ENCODE peak calls at places on chromosomes 13 and 19, in eight cellular contexts. I is pancreas, Z is right lobe of liver, W is uterus, B is IMR-90, M is upper lobe of right lung, E is testis, F is lung. J is an unnamed sample. For H3K36me3, the result is how much of the 10 kb centered on the place peaks cover.

GRCh38 chr19:7833225-7834156 is 3.5 kb downstream of the EVI5L start:
- DNase-seq in M (peak), B (peak), W (no peak), Z (no peak), E (peak), F (peak), I (peak), J (no peak)

GRCh38 chr13:27411393-27411792 is 13.0 kb upstream of the GTF3A start:
- DNase-seq in M (no peak), F (no peak), E (no peak), Z (no peak), B (no peak), W (no peak), I (no peak), J (no peak)

GRCh38 chr19:46428278-46429141 is at the start of gene PNMA8C:
- DNase-seq in I (peak), E (peak), B (peak), F (peak), Z (peak), W (peak), M (peak), J (no peak)

GRCh38 chr13:71218960-71219359 is 648.0 kb downstream of the DACH1 start:
- DNase-seq in I (no peak), W (no peak), E (no peak), B (no peak), M (no peak), Z (no peak), F (no peak), J (no peak)

GRCh38 chr13:26538363-26539317 is 18.8 kb upstream of the WASF3 start:
- DNase-seq in M (no peak), E (no peak), W (no peak), Z (no peak), I (no peak), F (no peak), B (no peak), J (no peak)

GRCh38 chr19:10532457-10532856 is 11.2 kb upstream of the ATG4D start:
- DNase-seq in E (no peak), M (no peak), W (no peak), B (no peak), I (no peak), Z (no peak), F (no peak), J (no peak)

GRCh38 chr13:95100525-95101121 is 200.6 kb downstream of the ABCC4 start:
- DNase-seq in I (no peak), E (no peak), F (no peak), B (peak), M (no peak), W (no peak), Z (no peak), J (peak)

GRCh38 chr13:31850041-31850440 is 110.7 kb downstream of the RXFP2 start:
- DNase-seq in F (no peak), W (no peak), I (no peak), M (no peak), B (no peak), E (no peak), Z (no peak), J (no peak)

GRCh38 chr19:47241919-47242644 is 11.1 kb upstream of the BBC3 start:
- DNase-seq in F (no peak), Z (no peak), E (no peak), M (no peak), B (no peak), W (no peak), I (no peak), J (no peak)

GRCh38 chr13:44331912-44332840 is 41.4 kb upstream of the SERP2 start:
- DNase-seq in W (peak), I (peak), Z (no peak), E (peak), B (peak), F (no peak), M (no peak), J (no peak)

GRCh38 chr19:13999085-13999484 is 7.0 kb downstream of the RFX1 start:
- DNase-seq in W (no peak), I (no peak), E (no peak), F (no peak), Z (no peak), B (no peak), M (no peak), J (no peak)

GRCh38 chr13:26600345-26600761 is 42.9 kb downstream of the WASF3 start:
- DNase-seq in B (peak), F (no peak), Z (no peak), M (no peak), E (no peak), I (no peak), W (peak), J (no peak)

GRCh38 chr13:27293051-27293691 is 22.5 kb downstream of the RASL11A start:
- DNase-seq in B (no peak), M (no peak), E (no peak), Z (no peak), F (no peak), I (no peak), W (no peak), J (no peak)

GRCh38 chr13:109154146-109154545 is 524.7 kb downstream of the MYO16 start:
- DNase-seq in M (no peak), B (no peak), F (no peak), E (peak), I (no peak), Z (no peak), W (no peak), J (no peak)

GRCh38 chr13:27500806-27501534 is 50.6 kb upstream of the MTIF3 start:
- DNase-seq in E (no peak), W (no peak), F (no peak), B (no peak), M (no peak), I (no peak), Z (no peak), J (no peak)

GRCh38 chr13:84844473-84844872 is 954.7 kb downstream of the SLITRK6 start:
- DNase-seq in E (no peak), I (no peak), W (no peak), B (no peak), M (no peak), Z (no peak), F (no peak), J (peak)

GRCh38 chr13:107865643-107866006 is 349.7 kb downstream of the LIG4 start:
- DNase-seq in B (peak), F (no peak), M (no peak), Z (no peak), W (no peak), E (no peak), I (no peak), J (no peak)

GRCh38 chr13:26584713-26585112 is 27.2 kb downstream of the WASF3 start:
- DNase-seq in Z (no peak), M (no peak), E (no peak), B (peak), W (no peak), F (no peak), I (no peak), J (no peak)

GRCh38 chr13:43878897-43879322 is 630 bp downstream of the CCDC122 start:
- DNase-seq in F (peak), E (peak), I (peak), Z (peak), M (peak), B (peak), W (peak), J (peak)

GRCh38 chr13:71624641-71625040 is 242.4 kb downstream of the DACH1 start:
- DNase-seq in Z (no peak), I (no peak), W (no peak), F (no peak), M (no peak), B (no peak), E (no peak), J (no peak)

GRCh38 chr19:38714354-38714778 is 29.9 kb downstream of the CAPN12 start:
- DNase-seq in W (no peak), M (no peak), B (no peak), Z (peak), I (peak), E (no peak), F (no peak), J (no peak)

GRCh38 chr19:47719047-47719885 is 6.0 kb downstream of the EHD2 start:
- DNase-seq in M (peak), E (peak), W (peak), F (peak), Z (no peak), I (peak), B (peak), J (peak)

GRCh38 chr19:16851031-16851712 is 22.0 kb downstream of the SIN3B start:
- DNase-seq in I (no peak), B (peak), W (no peak), M (no peak), E (no peak), Z (no peak), F (no peak), J (peak)

GRCh38 chr19:45693168-45693788 is 812 bp downstream of the QPCTL start:
- DNase-seq in M (peak), I (peak), F (peak), Z (peak), E (peak), W (peak), B (peak), J (no peak)

GRCh38 chr13:25732146-25732865 is 319.5 kb downstream of the SHISA2 start:
- DNase-seq in B (peak), M (no peak), W (no peak), I (no peak), E (no peak), Z (no peak), F (no peak), J (peak)

GRCh38 chr19:57248646-57249045 is 8.2 kb downstream of the ZNF805 start:
- DNase-seq in F (no peak), M (no peak), I (no peak), Z (no peak), B (no peak), W (no peak), E (no peak), J (no peak)

GRCh38 chr13:113205428-113205931 is 3.0 kb downstream of the PCID2 start:
- DNase-seq in M (no peak), B (peak), I (no peak), W (no peak), E (no peak), Z (no peak), F (no peak), J (no peak)

GRCh38 chr19:44907613-44908012 is 2.0 kb downstream of the APOE start:
- DNase-seq in E (no peak), M (no peak), B (no peak), F (no peak), Z (no peak), I (no peak), W (no peak), J (no peak)

GRCh38 chr19:37987356-37988332 is 80.6 kb downstream of the SIPA1L3 start:
- DNase-seq in M (no peak), Z (no peak), W (no peak), I (no peak), B (no peak), E (no peak), F (no peak), J (no peak)

GRCh38 chr13:68749801-68750200 is 1357.8 kb upstream of the ATXN8OS start:
- DNase-seq in I (no peak), M (no peak), Z (no peak), E (no peak), F (no peak), W (no peak), B (no peak), J (no peak)

GRCh38 chr19:38975861-38976271 is 324 bp upstream of the FBXO17 start:
- DNase-seq in M (no peak), W (no peak), E (peak), B (peak), Z (peak), F (no peak), I (no peak), J (no peak)

GRCh38 chr19:16327911-16328823 is 3.5 kb downstream of the KLF2 start:
- DNase-seq in Z (peak), M (peak), W (peak), B (peak), F (peak), I (no peak), E (peak), J (no peak)

GRCh38 chr13:23344923-23345322 is 88.6 kb downstream of the SACS start:
- DNase-seq in E (no peak), I (no peak), F (no peak), B (no peak), Z (no peak), M (no peak), W (no peak), J (no peak)

GRCh38 chr13:23339225-23339624 is 94.3 kb downstream of the SACS start:
- DNase-seq in M (no peak), F (no peak), Z (no peak), I (no peak), E (no peak), W (no peak), B (no peak), J (no peak)
- H3K36me3 ChIP-seq in M (under half), F (under half), Z (under half), I (under half), E (under half), W (under half), B (under half), J (under half)

GRCh38 chr19:54470276-54470887 is 2.7 kb downstream of the CDC42EP5 start:
- DNase-seq in M (no peak), E (no peak), B (no peak), W (no peak), F (no peak), I (no peak), Z (no peak), J (no peak)
- H3K4me3 ChIP-seq in M (peak), E (no peak), B (no peak), W (no peak), F (no peak), I (no peak), Z (no peak), J (no peak)

GRCh38 chr13:51044023-51044665 is 66.9 kb downstream of the C13orf42 start:
- DNase-seq in E (no peak), I (no peak), F (no peak), Z (no peak), M (no peak), B (no peak), W (no peak), J (no peak)

GRCh38 chr13:51045450-51045849 is 65.6 kb downstream of the C13orf42 start:
- DNase-seq in B (no peak), M (no peak), F (no peak), I (no peak), E (no peak), Z (no peak), W (no peak), J (no peak)

GRCh38 chr13:51050021-51050886 is 60.8 kb downstream of the C13orf42 start:
- DNase-seq in E (no peak), Z (no peak), M (no peak), W (no peak), F (no peak), B (peak), I (no peak), J (no peak)

GRCh38 chr13:51048166-51048461 is 63.0 kb downstream of the C13orf42 start:
- DNase-seq in Z (no peak), B (no peak), E (no peak), M (no peak), F (no peak), W (no peak), I (no peak), J (no peak)

GRCh38 chr13:51047434-51048165 is 63.5 kb downstream of the C13orf42 start:
- DNase-seq in F (no peak), I (no peak), Z (no peak), W (no peak), M (no peak), E (no peak), B (no peak), J (no peak)
- TF ChIP-seq CTCF in F (no peak), I (no peak), Z (no peak), W (no peak), M (no peak), E (no peak), B (no peak), J (no peak)

GRCh38 chr13:79810018-79810417 is 329.1 kb downstream of the NDFIP2 start:
- DNase-seq in M (no peak), W (no peak), E (no peak), F (no peak), I (no peak), Z (no peak), B (no peak), J (no peak)

GRCh38 chr13:79815041-79815440 is 334.1 kb downstream of the NDFIP2 start:
- DNase-seq in E (no peak), I (no peak), W (no peak), F (no peak), M (no peak), Z (no peak), B (no peak), J (no peak)

GRCh38 chr13:79810671-79811070 is 329.7 kb downstream of the NDFIP2 start:
- DNase-seq in M (no peak), Z (no peak), W (no peak), E (no peak), F (no peak), I (no peak), B (peak), J (peak)

GRCh38 chr13:79811170-79811569 is 330.2 kb downstream of the NDFIP2 start:
- DNase-seq in W (no peak), I (no peak), M (no peak), Z (no peak), B (no peak), E (no peak), F (no peak), J (no peak)

GRCh38 chr13:79812070-79812850 is 331.3 kb downstream of the NDFIP2 start:
- DNase-seq in M (no peak), W (no peak), F (no peak), E (no peak), B (no peak), I (no peak), Z (no peak), J (no peak)
- H3K36me3 ChIP-seq in M (under half), W (under half), F (under half), E (under half), B (under half), I (under half), Z (under half), J (under half)

GRCh38 chr19:40775632-40776022 is 306 bp downstream of the MIA start:
- DNase-seq in F (no peak), Z (no peak), E (no peak), M (no peak), B (no peak), I (no peak), W (no peak), J (no peak)
- H3K4me3 ChIP-seq in F (no peak), Z (no peak), E (no peak), M (no peak), B (no peak), I (no peak), W (no peak), J (no peak)